ENCODE peak calls at places on chromosomes 1 and 21, in six cellular contexts. S is breast epithelium, P is Panc1, I is prostate gland, Z is cardiac fibroblast, J is neural progenitor cell. G is an unnamed sample.

GRCh38 chr1:111507411-111508201 is 4.2 kb upstream of the ADORA3 start:
- DNase-seq in S (peak), P (no peak), I (peak), Z (peak), J (peak), G (peak)

GRCh38 chr1:92217721-92218120 is at the start of gene C1orf146:
- DNase-seq in S (no peak), P (no peak), I (no peak), Z (no peak), J (no peak), G (no peak)

GRCh38 chr1:119656410-119656955 is 8.4 kb upstream of the ZNF697 start:
- DNase-seq in S (no peak), P (no peak), I (no peak), Z (no peak), J (no peak), G (no peak)

GRCh38 chr1:185850366-185850765 is 116.2 kb downstream of the HMCN1 start:
- DNase-seq in S (no peak), P (no peak), I (no peak), Z (peak), J (peak), G (no peak)

GRCh38 chr1:185420588-185421081 is 103.6 kb upstream of the IVNS1ABP start:
- DNase-seq in S (no peak), P (no peak), I (no peak), Z (no peak), J (no peak), G (no peak)

GRCh38 chr1:151720974-151721787 is at the start of gene RIIAD1:
- DNase-seq in S (no peak), P (no peak), I (no peak), Z (no peak), J (peak), G (peak)

GRCh38 chr1:9721606-9722377 is 70.3 kb downstream of the PIK3CD start:
- DNase-seq in S (no peak), P (no peak), I (no peak), Z (peak), J (peak), G (no peak)

GRCh38 chr1:178934574-178934945 is 63.7 kb upstream of the ANGPTL1 start:
- DNase-seq in S (no peak), P (no peak), I (no peak), Z (no peak), J (no peak), G (no peak)

GRCh38 chr21:44925027-44925755 is 4.5 kb upstream of the ITGB2 start:
- DNase-seq in S (no peak), P (no peak), I (no peak), Z (peak), J (no peak), G (no peak)

GRCh38 chr1:42689912-42690311 is 7.7 kb downstream of the YBX1 start:
- DNase-seq in S (no peak), P (no peak), I (no peak), Z (no peak), J (no peak), G (no peak)

GRCh38 chr1:42691157-42691498 is 8.9 kb downstream of the YBX1 start:
- DNase-seq in S (no peak), P (no peak), I (no peak), Z (no peak), J (no peak), G (no peak)

GRCh38 chr1:42692941-42693340 is 10.7 kb downstream of the YBX1 start:
- DNase-seq in S (no peak), P (no peak), I (no peak), Z (no peak), J (no peak), G (no peak)

GRCh38 chr1:42692461-42692860 is 10.2 kb downstream of the YBX1 start:
- DNase-seq in S (no peak), P (no peak), I (no peak), Z (no peak), J (peak), G (no peak)

DNA sequence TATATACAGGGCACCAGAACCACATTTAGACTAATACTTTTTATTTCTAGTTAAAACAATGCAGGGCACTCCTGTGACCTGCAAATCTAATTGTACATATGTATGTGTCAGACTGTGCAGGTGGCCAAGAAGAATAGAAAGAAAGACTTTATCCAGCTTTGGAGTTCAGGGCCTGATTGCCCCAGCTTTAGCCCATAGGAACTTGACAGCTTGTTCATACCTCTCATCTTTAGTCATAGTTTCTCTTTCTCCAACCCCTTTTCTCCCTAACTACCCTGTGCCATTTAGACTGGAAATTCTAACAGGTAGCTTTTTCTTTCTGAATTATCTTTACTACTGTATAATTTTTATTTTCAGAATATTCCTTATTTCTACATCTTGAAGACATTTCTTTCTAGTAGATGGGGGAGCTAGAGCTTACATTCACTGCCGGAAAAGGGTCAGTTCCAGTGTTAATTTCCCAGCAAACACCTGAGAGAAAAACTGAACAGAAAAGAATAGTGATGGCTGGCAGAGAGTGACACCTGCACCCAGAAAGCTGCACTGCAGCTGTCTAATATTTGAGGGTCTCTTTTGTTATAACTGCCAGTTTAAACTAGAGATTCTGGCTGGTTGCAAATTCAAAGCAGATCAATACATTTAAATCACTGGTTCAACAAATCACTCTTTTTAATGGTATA is 8.4 kb downstream of the YBX1 start:
- DNase-seq in S (no peak), P (no peak), I (no peak), Z (peak), J (no peak), G (no peak)
- TF ChIP-seq CTCF in S (no peak), P (peak), I (no peak), Z (no peak), J (peak), G (peak)

DNA sequence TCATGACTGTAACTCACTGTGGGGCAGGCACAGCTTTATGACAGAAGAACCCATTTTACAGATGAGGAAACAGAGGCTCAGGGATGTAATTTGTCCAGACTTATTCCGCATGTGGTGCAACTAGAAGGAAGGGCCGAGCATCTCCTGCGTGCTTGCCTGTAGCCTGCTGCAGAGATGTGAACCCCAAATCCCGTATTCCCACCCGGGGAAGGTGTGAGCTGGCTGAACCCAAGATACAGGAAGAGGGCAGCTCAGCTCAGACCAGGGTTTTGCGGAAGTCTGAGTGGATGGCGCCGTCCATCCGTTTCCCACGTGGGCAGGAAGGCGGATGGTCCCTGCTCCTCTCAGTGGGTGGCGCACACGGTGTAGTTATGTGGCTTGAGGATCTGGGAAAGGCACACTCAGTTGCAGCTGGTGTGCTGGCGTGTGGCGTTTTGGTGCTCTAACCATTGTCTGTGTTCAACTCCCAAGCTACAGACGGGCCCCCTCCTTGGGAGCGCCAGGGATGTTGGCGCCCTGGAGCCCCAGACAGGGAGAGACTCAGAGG is 1.2 kb downstream of the CROCC start:
- DNase-seq in S (no peak), P (no peak), I (no peak), Z (no peak), J (no peak), G (no peak)
- H3K4me3 ChIP-seq in S (no peak), P (no peak), I (no peak), Z (no peak), J (peak), G (no peak)

GRCh38 chr1:224662870-224663269 is 46.8 kb downstream of the CNIH3 start:
- DNase-seq in S (no peak), P (no peak), I (no peak), Z (no peak), J (no peak), G (no peak)
- TF ChIP-seq CTCF in S (no peak), P (no peak), I (no peak), Z (no peak), J (no peak), G (no peak)

DNA sequence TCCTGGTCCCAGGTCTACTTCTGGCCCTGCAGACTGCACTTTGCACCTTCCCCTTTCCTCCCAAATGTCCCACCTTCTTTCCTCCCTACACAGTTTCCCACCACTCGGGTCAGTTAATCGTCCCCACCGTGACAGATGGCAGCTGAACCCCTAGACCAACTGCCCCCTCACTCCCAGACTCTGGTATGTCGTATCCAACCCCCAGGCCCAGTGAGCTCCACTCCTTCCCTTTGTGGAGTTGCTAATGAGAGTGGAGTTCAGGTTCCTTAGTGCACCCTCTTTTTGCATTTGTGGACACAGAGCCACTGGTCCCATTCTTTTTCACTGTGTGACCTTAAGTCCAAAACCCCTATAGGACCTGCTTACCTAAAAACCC is 1.8 kb downstream of the MAN1C1 start:
- DNase-seq in S (no peak), P (no peak), I (no peak), Z (no peak), J (peak), G (no peak)
- H3K4me3 ChIP-seq in S (peak), P (no peak), I (peak), Z (peak), J (peak), G (no peak)

DNA sequence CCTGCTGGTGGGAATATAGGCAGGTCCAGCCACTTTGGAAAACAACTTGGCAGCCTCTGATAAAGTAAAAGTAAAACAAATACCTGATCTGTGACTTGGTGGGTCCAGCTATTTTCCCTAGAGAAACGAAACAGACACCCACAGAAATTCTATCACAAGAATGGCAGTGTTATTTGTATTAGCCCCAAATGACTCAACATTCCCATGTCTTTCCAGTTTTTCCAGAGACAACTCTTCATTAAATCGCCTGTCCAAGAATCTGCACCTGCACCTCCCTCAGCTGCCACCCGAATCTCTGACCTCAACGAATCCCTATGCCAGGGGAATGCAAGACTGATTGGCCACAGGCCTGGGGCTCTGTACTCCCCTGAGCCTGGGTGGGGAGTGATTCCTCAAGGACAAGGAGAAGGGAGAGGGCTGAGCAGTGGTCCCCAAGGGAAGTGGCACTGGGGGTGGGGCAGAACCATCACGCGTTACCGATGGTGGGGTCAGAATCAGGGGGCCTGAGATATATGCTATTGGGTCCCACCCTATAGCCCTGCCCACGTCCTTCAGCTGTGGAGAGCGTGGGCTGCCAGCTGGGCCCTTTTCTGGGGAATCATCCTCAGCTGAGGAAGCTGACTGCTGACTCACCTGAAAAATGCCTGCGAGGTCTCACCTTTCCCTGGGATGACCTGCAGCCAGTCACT is 553.0 kb downstream of the PTPRU start:
- DNase-seq in S (no peak), P (no peak), I (peak), Z (no peak), J (no peak), G (no peak)
- TF ChIP-seq CTCF in S (no peak), P (no peak), I (no peak), Z (no peak), J (no peak), G (no peak)